ENCODE peak calls at places on chromosomes 4 and X, in four cellular contexts. U is nephron progenitor cell, L is brain microvascular endothelial cell, R is astrocyte of the cerebellum. S is an unnamed sample.

GRCh38 chrX:9700555-9700954 is 65.1 kb downstream of the GPR143 start:
- DNase-seq in L (no peak), R (no peak), U (no peak), S (no peak)

GRCh38 chr4:26126135-26126718 is 194.6 kb upstream of the RBPJ start:
- DNase-seq in R (no peak), U (no peak), L (no peak), S (no peak)

GRCh38 chr4:1166509-1167243 is 5.7 kb downstream of the SPON2 start:
- DNase-seq in U (no peak), R (no peak), L (no peak), S (no peak)

GRCh38 chr4:82833696-82834313 is 35.2 kb upstream of the SCD5 start:
- DNase-seq in U (no peak), L (peak), R (peak), S (no peak)

GRCh38 chr4:155371432-155372043 is 5.2 kb downstream of the MAP9 start:
- DNase-seq in U (no peak), L (no peak), R (peak), S (no peak)

GRCh38 chr4:78551420-78552351 is at the start of gene ANXA3:
- DNase-seq in R (no peak), U (peak), L (no peak), S (no peak)

GRCh38 chr4:16238304-16238703 is 12.0 kb upstream of the TAPT1 start:
- DNase-seq in L (peak), R (no peak), U (no peak), S (no peak)

GRCh38 chr4:7140692-7141069 is 51.7 kb upstream of the SORCS2 start:
- DNase-seq in L (no peak), U (no peak), R (no peak), S (no peak)

GRCh38 chrX:137926090-137926489 is 360.2 kb downstream of the ZIC3 start:
- DNase-seq in L (no peak), U (peak), R (peak), S (no peak)

GRCh38 chr4:54723220-54723619 is 65.5 kb downstream of the KIT start:
- DNase-seq in U (no peak), L (no peak), R (no peak), S (no peak)

GRCh38 chrX:115957862-115958490 is 212.6 kb upstream of the AGTR2 start:
- DNase-seq in U (no peak), R (no peak), L (no peak), S (no peak)

S was measured in omental fat pad.